ENCODE peak calls at places on chromosomes 3 and 15, in seven cellular contexts. One of them, this sample, is unnamed.

GRCh38 chr3:119571688-119572087 is 7.6 kb upstream of the ADPRH start:
- DNase-seq in NB4: no peak
- DNase-seq in HFFc6: no peak
- DNase-seq in AG09319: no peak
- DNase-seq in progenitor cell of endocrine pancreas: no peak
- DNase-seq in body of pancreas: no peak
- DNase-seq in cardiac fibroblast: no peak
- DNase-seq in this sample: no peak

GRCh38 chr3:64097920-64098319 is 74.6 kb upstream of the PSMD6 start:
- DNase-seq in cardiac fibroblast: no peak
- DNase-seq in HFFc6: no peak
- DNase-seq in NB4: no peak
- DNase-seq in body of pancreas: no peak
- DNase-seq in AG09319: no peak
- DNase-seq in progenitor cell of endocrine pancreas: no peak
- DNase-seq in this sample: no peak

GRCh38 chr3:30314757-30315156 is 291.6 kb upstream of the TGFBR2 start:
- DNase-seq in HFFc6: no peak
- DNase-seq in body of pancreas: no peak
- DNase-seq in AG09319: no peak
- DNase-seq in NB4: no peak
- DNase-seq in progenitor cell of endocrine pancreas: no peak
- DNase-seq in cardiac fibroblast: peak; percentile 29
- DNase-seq in this sample: no peak

GRCh38 chr15:68808091-68808490 is 12.6 kb downstream of the ANP32A start:
- DNase-seq in body of pancreas: no peak
- DNase-seq in AG09319: no peak
- DNase-seq in cardiac fibroblast: no peak
- DNase-seq in NB4: no peak
- DNase-seq in HFFc6: no peak
- DNase-seq in progenitor cell of endocrine pancreas: no peak
- DNase-seq in this sample: no peak

GRCh38 chr15:29269485-29270168 is at the start of gene NSMCE3:
- DNase-seq in body of pancreas: peak; percentile 89
- DNase-seq in NB4: peak; percentile 90
- DNase-seq in AG09319: peak; percentile 65
- DNase-seq in HFFc6: peak; percentile 81
- DNase-seq in cardiac fibroblast: peak; percentile 87
- DNase-seq in progenitor cell of endocrine pancreas: peak; percentile 75
- DNase-seq in this sample: peak; percentile 73

GRCh38 chr15:68618339-68619302 is 39.8 kb downstream of the CORO2B start:
- DNase-seq in HFFc6: peak; percentile 55
- DNase-seq in AG09319: no peak
- DNase-seq in progenitor cell of endocrine pancreas: no peak
- DNase-seq in NB4: peak; percentile 14
- DNase-seq in body of pancreas: no peak
- DNase-seq in cardiac fibroblast: peak; percentile 79
- DNase-seq in this sample: no peak

GRCh38 chr3:47890037-47890831 is 87.3 kb downstream of the DHX30 start:
- DNase-seq in NB4: no peak
- DNase-seq in progenitor cell of endocrine pancreas: no peak
- DNase-seq in AG09319: no peak
- DNase-seq in cardiac fibroblast: no peak
- DNase-seq in body of pancreas: no peak
- DNase-seq in HFFc6: no peak
- DNase-seq in this sample: no peak

GRCh38 chr3:22176911-22177310 is 425.9 kb upstream of the ZNF385D start:
- DNase-seq in cardiac fibroblast: no peak
- DNase-seq in NB4: no peak
- DNase-seq in progenitor cell of endocrine pancreas: no peak
- DNase-seq in HFFc6: no peak
- DNase-seq in body of pancreas: no peak
- DNase-seq in AG09319: no peak
- DNase-seq in this sample: no peak

GRCh38 chr3:113409676-113410075 is 31.6 kb downstream of the CFAP44 start:
- DNase-seq in AG09319: no peak
- DNase-seq in cardiac fibroblast: no peak
- DNase-seq in HFFc6: no peak
- DNase-seq in body of pancreas: no peak
- DNase-seq in NB4: peak; percentile 3
- DNase-seq in progenitor cell of endocrine pancreas: no peak
- DNase-seq in this sample: no peak

GRCh38 chr3:78642471-78642870 is 1125.3 kb downstream of the ROBO1 start:
- DNase-seq in AG09319: no peak
- DNase-seq in progenitor cell of endocrine pancreas: no peak
- DNase-seq in body of pancreas: no peak
- DNase-seq in cardiac fibroblast: no peak
- DNase-seq in NB4: no peak
- DNase-seq in HFFc6: no peak
- DNase-seq in this sample: peak; percentile 18

GRCh38 chr3:150412599-150413069 is 4.5 kb downstream of the TSC22D2 start:
- DNase-seq in HFFc6: peak; percentile 69
- DNase-seq in cardiac fibroblast: peak; percentile 89
- DNase-seq in AG09319: peak; percentile 49
- DNase-seq in NB4: peak; percentile 67
- DNase-seq in progenitor cell of endocrine pancreas: no peak
- DNase-seq in body of pancreas: no peak
- DNase-seq in this sample: peak; percentile 52

GRCh38 chr3:137642831-137643230 is 121.3 kb upstream of the SOX14 start:
- DNase-seq in cardiac fibroblast: no peak
- DNase-seq in body of pancreas: peak; percentile 18
- DNase-seq in HFFc6: no peak
- DNase-seq in AG09319: no peak
- DNase-seq in progenitor cell of endocrine pancreas: no peak
- DNase-seq in NB4: no peak
- DNase-seq in this sample: no peak

GRCh38 chr3:14353486-14353885 is 48.9 kb upstream of the SLC6A6 start:
- DNase-seq in progenitor cell of endocrine pancreas: no peak
- DNase-seq in AG09319: no peak
- DNase-seq in HFFc6: no peak
- DNase-seq in cardiac fibroblast: no peak
- DNase-seq in body of pancreas: no peak
- DNase-seq in NB4: no peak
- DNase-seq in this sample: no peak

GRCh38 chr3:185549651-185550111 is 2.7 kb downstream of the LIPH start:
- DNase-seq in AG09319: no peak
- DNase-seq in NB4: no peak
- DNase-seq in progenitor cell of endocrine pancreas: no peak
- DNase-seq in cardiac fibroblast: peak; percentile 56
- DNase-seq in body of pancreas: no peak
- DNase-seq in HFFc6: peak; percentile 57
- DNase-seq in this sample: no peak

GRCh38 chr3:46812237-46812791 is 50.9 kb downstream of the MYL3 start:
- DNase-seq in progenitor cell of endocrine pancreas: peak; percentile 64
- DNase-seq in cardiac fibroblast: peak; percentile 40
- DNase-seq in HFFc6: no peak
- DNase-seq in AG09319: peak; percentile 3
- DNase-seq in NB4: peak; percentile 36
- DNase-seq in body of pancreas: peak; percentile 88
- DNase-seq in this sample: no peak

GRCh38 chr15:80508783-80509182 is 104.6 kb downstream of the ARNT2 start:
- DNase-seq in cardiac fibroblast: no peak
- DNase-seq in body of pancreas: no peak
- DNase-seq in AG09319: no peak
- DNase-seq in progenitor cell of endocrine pancreas: no peak
- DNase-seq in HFFc6: no peak
- DNase-seq in NB4: no peak
- DNase-seq in this sample: no peak

GRCh38 chr3:197487911-197488391 is 67.8 kb downstream of the BDH1 start:
- DNase-seq in body of pancreas: peak; percentile 53
- DNase-seq in progenitor cell of endocrine pancreas: no peak
- DNase-seq in AG09319: no peak
- DNase-seq in HFFc6: peak; percentile 91
- DNase-seq in cardiac fibroblast: peak; percentile 99
- DNase-seq in NB4: no peak
- DNase-seq in this sample: peak; percentile 97

GRCh38 chr15:35167675-35168074 is 82.6 kb upstream of the NANOGP8 start:
- DNase-seq in NB4: no peak
- DNase-seq in AG09319: no peak
- DNase-seq in HFFc6: no peak
- DNase-seq in body of pancreas: no peak
- DNase-seq in progenitor cell of endocrine pancreas: no peak
- DNase-seq in cardiac fibroblast: no peak
- DNase-seq in this sample: no peak

GRCh38 chr3:64760258-64760657 is 72.5 kb upstream of the ADAMTS9 start:
- DNase-seq in progenitor cell of endocrine pancreas: no peak
- DNase-seq in cardiac fibroblast: no peak
- DNase-seq in body of pancreas: no peak
- DNase-seq in HFFc6: no peak
- DNase-seq in AG09319: no peak
- DNase-seq in NB4: no peak
- DNase-seq in this sample: no peak

GRCh38 chr3:38490288-38490860 is 5.8 kb upstream of the EXOG start:
- DNase-seq in progenitor cell of endocrine pancreas: no peak
- DNase-seq in NB4: no peak
- DNase-seq in body of pancreas: no peak
- DNase-seq in AG09319: no peak
- DNase-seq in cardiac fibroblast: no peak
- DNase-seq in HFFc6: no peak
- DNase-seq in this sample: no peak

GRCh38 chr3:129892857-129893615 is 475 bp downstream of the TMCC1 start:
- DNase-seq in HFFc6: no peak
- DNase-seq in AG09319: no peak
- DNase-seq in NB4: peak; percentile 79
- DNase-seq in cardiac fibroblast: peak; percentile 25
- DNase-seq in body of pancreas: no peak
- DNase-seq in progenitor cell of endocrine pancreas: peak; percentile 60
- DNase-seq in this sample: no peak
- TF ChIP-seq CTCF in HFFc6: no peak
- TF ChIP-seq CTCF in AG09319: no peak
- TF ChIP-seq CTCF in NB4: no peak
- TF ChIP-seq CTCF in cardiac fibroblast: no peak
- TF ChIP-seq CTCF in body of pancreas: no peak
- TF ChIP-seq CTCF in progenitor cell of endocrine pancreas: no peak
- TF ChIP-seq CTCF in this sample: no peak

DNA sequence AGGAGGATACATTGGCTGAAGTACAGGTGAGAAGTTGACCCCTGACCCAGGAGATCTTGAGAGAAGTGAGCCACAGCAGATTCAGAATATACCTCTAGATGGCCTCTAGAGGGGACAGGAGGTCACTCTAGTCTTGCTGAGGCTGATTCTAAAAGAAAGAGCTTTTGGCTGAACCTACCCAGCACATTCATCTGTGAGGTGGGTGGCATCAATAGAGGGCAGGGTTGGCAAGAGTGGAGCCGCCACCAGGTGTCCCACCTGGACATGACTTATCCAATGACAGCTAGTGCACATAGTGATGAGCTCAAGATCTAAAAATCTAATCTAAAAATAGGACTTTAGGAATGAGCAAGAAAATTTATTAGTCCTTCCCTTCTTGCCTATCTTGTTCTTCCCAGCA is 51.6 kb downstream of the CYP19A1 start:
- DNase-seq in NB4: no peak
- DNase-seq in AG09319: no peak
- DNase-seq in HFFc6: no peak
- DNase-seq in cardiac fibroblast: peak; percentile 20
- DNase-seq in body of pancreas: no peak
- DNase-seq in progenitor cell of endocrine pancreas: no peak
- DNase-seq in this sample: no peak
- TF ChIP-seq CTCF in NB4: no peak
- TF ChIP-seq CTCF in AG09319: no peak
- TF ChIP-seq CTCF in HFFc6: no peak
- TF ChIP-seq CTCF in cardiac fibroblast: peak; percentile 24
- TF ChIP-seq CTCF in body of pancreas: no peak
- TF ChIP-seq CTCF in progenitor cell of endocrine pancreas: peak; percentile 12
- TF ChIP-seq CTCF in this sample: peak; percentile 7

GRCh38 chr3:8278448-8278847 is 223.2 kb upstream of the LMCD1 start:
- DNase-seq in cardiac fibroblast: no peak
- DNase-seq in NB4: peak; percentile 30
- DNase-seq in progenitor cell of endocrine pancreas: no peak
- DNase-seq in HFFc6: no peak
- DNase-seq in body of pancreas: no peak
- DNase-seq in AG09319: no peak
- DNase-seq in this sample: no peak
- TF ChIP-seq CTCF in cardiac fibroblast: no peak
- TF ChIP-seq CTCF in NB4: peak; percentile 12
- TF ChIP-seq CTCF in progenitor cell of endocrine pancreas: no peak
- TF ChIP-seq CTCF in HFFc6: no peak
- TF ChIP-seq CTCF in body of pancreas: no peak
- TF ChIP-seq CTCF in AG09319: no peak
- TF ChIP-seq CTCF in this sample: no peak

GRCh38 chr15:69951511-69952209 is 146.1 kb downstream of the TLE3 start:
- DNase-seq in NB4: no peak
- DNase-seq in progenitor cell of endocrine pancreas: no peak
- DNase-seq in AG09319: no peak
- DNase-seq in cardiac fibroblast: peak; percentile 13
- DNase-seq in body of pancreas: no peak
- DNase-seq in HFFc6: peak; percentile 19
- DNase-seq in this sample: no peak
- TF ChIP-seq CTCF in NB4: no peak
- TF ChIP-seq CTCF in progenitor cell of endocrine pancreas: no peak
- TF ChIP-seq CTCF in AG09319: no peak
- TF ChIP-seq CTCF in cardiac fibroblast: peak; percentile 12
- TF ChIP-seq CTCF in body of pancreas: no peak
- TF ChIP-seq CTCF in HFFc6: peak; percentile 23
- TF ChIP-seq CTCF in this sample: no peak

GRCh38 chr15:65420975-65421359 is 1.8 kb downstream of the IGDCC4 start:
- DNase-seq in body of pancreas: no peak
- DNase-seq in AG09319: no peak
- DNase-seq in cardiac fibroblast: no peak
- DNase-seq in progenitor cell of endocrine pancreas: no peak
- DNase-seq in NB4: no peak
- DNase-seq in HFFc6: no peak
- DNase-seq in this sample: no peak
- TF ChIP-seq CTCF in body of pancreas: no peak
- TF ChIP-seq CTCF in AG09319: no peak
- TF ChIP-seq CTCF in cardiac fibroblast: no peak
- TF ChIP-seq CTCF in progenitor cell of endocrine pancreas: no peak
- TF ChIP-seq CTCF in NB4: no peak
- TF ChIP-seq CTCF in HFFc6: no peak
- TF ChIP-seq CTCF in this sample: no peak